ENCODE peak calls at places on chromosomes 13 and 19, in nine cellular contexts. I is psoas muscle; V is A549; E is CD8-positive, alpha-beta T cell; L is fibroblast of lung; H is lower lobe of right lung; F is astrocyte; R is thoracic aorta; M is AG04450. G is an unnamed sample.

GRCh38 chr13:27259831-27260230 is 8.5 kb downstream of the RPL21 start:
- DNase-seq in I (no peak), V (no peak), E (no peak), L (no peak), H (no peak), F (no peak), R (no peak), M (no peak), G (no peak)

GRCh38 chr19:42246143-42246868 is 3.9 kb upstream of the GSK3A start:
- DNase-seq in I (peak; percentile 87), V (peak; percentile 85), E (peak; percentile 10), L (peak; percentile 81), H (peak; percentile 65), F (peak; percentile 71), R (peak; percentile 55), M (peak; percentile 59), G (peak; percentile 82)

GRCh38 chr13:51874651-51875050 is 12.9 kb downstream of the CCDC70 start:
- DNase-seq in I (no peak), V (no peak), E (no peak), L (no peak), H (no peak), F (no peak), R (no peak), M (no peak), G (no peak)

GRCh38 chr19:35327642-35328041 is 1.3 kb upstream of the CD22 start:
- DNase-seq in I (no peak), V (peak; percentile 56), E (no peak), L (no peak), H (no peak), F (no peak), R (no peak), M (no peak), G (no peak)

GRCh38 chr13:32056316-32056715 is 24.7 kb downstream of the FRY start:
- DNase-seq in I (no peak), V (no peak), E (no peak), L (no peak), H (no peak), F (no peak), R (no peak), M (no peak), G (no peak)

GRCh38 chr19:51354742-51355148 is 11.4 kb downstream of the ETFB start:
- DNase-seq in I (peak; percentile 27), V (no peak), E (peak; percentile 40), L (peak; percentile 56), H (no peak), F (peak; percentile 53), R (no peak), M (no peak), G (no peak)

GRCh38 chr13:39676315-39676876 is 20.9 kb downstream of the COG6 start:
- DNase-seq in I (no peak), V (peak; percentile 41), E (peak; percentile 27), L (peak; percentile 37), H (no peak), F (no peak), R (no peak), M (no peak), G (peak; percentile 49)

GRCh38 chr19:56476671-56477428 is at the start of gene ZNF667:
- DNase-seq in I (no peak), V (no peak), E (peak; percentile 45), L (peak; percentile 71), H (no peak), F (peak; percentile 62), R (peak; percentile 2), M (no peak), G (peak; percentile 67)

GRCh38 chr13:113937497-113938140 is 36.3 kb downstream of the C13orf46 start:
- DNase-seq in I (no peak), V (no peak), E (no peak), L (no peak), H (no peak), F (no peak), R (no peak), M (no peak), G (no peak)

GRCh38 chr13:47903836-47904235 is 97.2 kb downstream of the SUCLA2 start:
- DNase-seq in I (no peak), V (no peak), E (no peak), L (peak; percentile 54), H (no peak), F (peak; percentile 47), R (no peak), M (no peak), G (peak; percentile 66)

GRCh38 chr13:40503966-40504591 is 162.4 kb downstream of the FOXO1 start:
- DNase-seq in I (no peak), V (peak; percentile 90), E (no peak), L (peak; percentile 99), H (no peak), F (peak; percentile 99), R (no peak), M (no peak), G (peak; percentile 62)

GRCh38 chr19:15259900-15260299 is 27.7 kb upstream of the EPHX3 start:
- DNase-seq in I (no peak), V (no peak), E (no peak), L (no peak), H (no peak), F (no peak), R (no peak), M (no peak), G (no peak)

GRCh38 chr13:33264620-33264978 is 21.0 kb downstream of the STARD13 start:
- DNase-seq in I (no peak), V (no peak), E (no peak), L (no peak), H (no peak), F (no peak), R (no peak), M (no peak), G (no peak)

GRCh38 chr19:13143135-13143534 is 7.0 kb downstream of the STX10 start:
- DNase-seq in I (no peak), V (peak; percentile 74), E (no peak), L (peak; percentile 93), H (no peak), F (peak; percentile 90), R (no peak), M (no peak), G (peak; percentile 79)

GRCh38 chr13:21106089-21106488 is 44.7 kb upstream of the LATS2 start:
- DNase-seq in I (no peak), V (no peak), E (no peak), L (peak; percentile 79), H (no peak), F (peak; percentile 73), R (no peak), M (peak; percentile 32), G (peak; percentile 75)
- H3K4me3 ChIP-seq in I (no peak overlapping the region), V (no peak overlapping the region), E (no peak overlapping the region), L (no peak overlapping the region), H (no peak overlapping the region), F (no peak overlapping the region), R (no peak overlapping the region), M (no peak overlapping the region), G (no peak overlapping the region)

GRCh38 chr19:11408591-11408990 is 10.5 kb downstream of the RGL3 start:
- DNase-seq in I (no peak), V (no peak), E (no peak), L (no peak), H (no peak), F (no peak), R (no peak), M (no peak), G (no peak)

GRCh38 chr19:11404588-11405258 is 14.4 kb downstream of the RGL3 start:
- DNase-seq in I (no peak), V (no peak), E (no peak), L (no peak), H (no peak), F (no peak), R (no peak), M (no peak), G (no peak)

GRCh38 chr19:11401808-11402543 is 17.1 kb downstream of the RGL3 start:
- DNase-seq in I (no peak), V (no peak), E (no peak), L (no peak), H (no peak), F (no peak), R (no peak), M (no peak), G (no peak)

GRCh38 chr19:11410682-11411081 is 8.4 kb downstream of the RGL3 start:
- DNase-seq in I (no peak), V (peak; percentile 21), E (no peak), L (peak; percentile 52), H (no peak), F (peak; percentile 22), R (no peak), M (no peak), G (peak; percentile 21)

GRCh38 chr19:11405846-11406643 is 13.1 kb downstream of the RGL3 start:
- DNase-seq in I (no peak), V (no peak), E (peak; percentile 40), L (no peak), H (no peak), F (no peak), R (no peak), M (no peak), G (no peak)
- TF ChIP-seq CTCF in I (no peak), V (no peak), E (no peak), L (peak; percentile 20), H (peak; percentile 24), F (no peak), R (no peak), M (peak; percentile 46), G (peak; percentile 24)

GRCh38 chr19:6800991-6801396 is 28.5 kb downstream of the VAV1 start:
- DNase-seq in I (no peak), V (peak; percentile 96), E (no peak), L (peak; percentile 89), H (no peak), F (peak; percentile 84), R (no peak), M (no peak), G (peak; percentile 82)
- H3K4me3 ChIP-seq in I (no peak overlapping the region), V (peak overlapping the region; percentile 44), E (peak overlapping the region; percentile 79), L (no peak overlapping the region), H (peak overlapping the region; percentile 46), F (no peak overlapping the region), R (peak overlapping the region; percentile 70), M (no peak overlapping the region), G (no peak overlapping the region)

GRCh38 chr13:77274126-77274525 is 52.8 kb downstream of the MYCBP2 start:
- DNase-seq in I (no peak), V (no peak), E (no peak), L (no peak), H (no peak), F (no peak), R (no peak), M (no peak), G (no peak)
- TF ChIP-seq CTCF in I (no peak), V (no peak), E (peak; percentile 18), L (no peak), H (no peak), F (no peak), R (no peak), M (no peak), G (peak; percentile 9)

DNA sequence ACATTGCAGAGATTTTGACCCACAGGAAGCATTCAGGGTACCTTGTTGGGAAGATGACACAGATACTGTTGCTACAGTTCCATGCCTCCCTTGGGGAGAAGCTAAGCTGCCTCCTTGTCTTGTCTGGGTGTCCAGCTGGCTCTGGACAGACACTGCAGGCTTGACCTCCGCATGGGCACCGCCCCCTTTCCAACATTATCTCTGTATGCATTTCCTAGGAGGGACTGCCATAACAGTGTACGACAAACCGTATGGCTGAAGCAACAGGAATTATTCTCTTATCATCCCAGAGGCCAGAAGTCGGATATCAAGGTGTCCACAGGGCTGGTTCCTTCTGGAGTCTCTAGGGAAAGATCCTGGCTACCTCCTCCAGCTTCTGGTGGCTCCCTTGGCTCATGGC is 67.0 kb upstream of the USE1 start:
- DNase-seq in I (no peak), V (no peak), E (no peak), L (no peak), H (no peak), F (no peak), R (no peak), M (no peak), G (no peak)
- H3K4me3 ChIP-seq in I (no peak overlapping the region), V (no peak overlapping the region), E (no peak overlapping the region), L (no peak overlapping the region), H (no peak overlapping the region), F (no peak overlapping the region), R (no peak overlapping the region), M (no peak overlapping the region), G (no peak overlapping the region)

G was measured in AG10803.